ENCODE peak calls at places on chromosomes 6 and 20, in ten cellular contexts. W, K, I, Z, S, H, F, R, Y and D are unnamed samples.

GRCh38 chr20:38452880-38453624 is 17.9 kb upstream of the SNHG17 start:
- DNase-seq in R (no peak), I (peak; percentile 31), Z (no peak), K (no peak), Y (no peak), H (no peak), W (no peak), S (peak; percentile 71), F (no peak), D (no peak)

GRCh38 chr20:13510837-13511488 is 127.8 kb downstream of the TASP1 start:
- DNase-seq in W (no peak), Y (no peak), R (no peak), I (no peak), K (peak; percentile 69), Z (no peak), F (peak; percentile 68), H (no peak), S (no peak), D (no peak)

GRCh38 chr20:57409316-57409671 is 18.1 kb downstream of the RBM38 start:
- DNase-seq in Z (peak; percentile 90), S (no peak), R (no peak), I (no peak), W (no peak), K (no peak), Y (no peak), F (peak; percentile 45), H (no peak), D (no peak)

GRCh38 chr6:158770948-158771347 is 48.2 kb downstream of the EZR start:
- DNase-seq in Y (no peak), F (no peak), S (no peak), Z (no peak), K (no peak), W (no peak), H (no peak), I (no peak), R (no peak), D (no peak)

GRCh38 chr20:23409800-23410199 is 11.5 kb downstream of the NAPB start:
- DNase-seq in K (no peak), S (no peak), Y (no peak), F (no peak), H (no peak), W (no peak), R (no peak), I (no peak), Z (no peak), D (no peak)

GRCh38 chr6:138250513-138251247 is 32.4 kb upstream of the PBOV1 start:
- DNase-seq in H (no peak), Y (no peak), R (no peak), Z (no peak), F (no peak), W (peak; percentile 95), S (peak; percentile 94), K (no peak), I (peak; percentile 59), D (no peak)

GRCh38 chr6:142026471-142026870 is 106.3 kb upstream of the GJE1 start:
- DNase-seq in R (no peak), Y (no peak), Z (no peak), S (no peak), F (no peak), I (no peak), H (no peak), W (no peak), K (no peak), D (no peak)

GRCh38 chr20:52914870-52915269 is 57.3 kb upstream of the TSHZ2 start:
- DNase-seq in Y (no peak), K (no peak), H (no peak), R (no peak), S (no peak), I (no peak), Z (no peak), W (no peak), F (no peak), D (no peak)

GRCh38 chr20:47133809-47134456 is 222.6 kb downstream of the ZMYND8 start:
- DNase-seq in R (no peak), W (no peak), S (peak; percentile 91), K (no peak), F (peak; percentile 53), H (no peak), Z (no peak), I (no peak), Y (no peak), D (no peak)

GRCh38 chr20:4666001-4666470 is 55.7 kb upstream of the PRND start:
- DNase-seq in W (no peak), S (peak; percentile 59), K (no peak), H (no peak), Y (no peak), F (no peak), Z (no peak), I (no peak), R (no peak), D (peak; percentile 26)

GRCh38 chr6:149264629-149265028 is 52.9 kb upstream of the TAB2 start:
- DNase-seq in W (no peak), R (no peak), H (peak; percentile 42), Z (no peak), F (no peak), K (no peak), S (no peak), Y (no peak), I (no peak), D (no peak)

GRCh38 chr20:24966317-24967012 is 17.4 kb downstream of the CST7 start:
- DNase-seq in W (no peak), I (no peak), H (peak; percentile 6), Z (no peak), S (no peak), R (no peak), Y (no peak), K (no peak), F (no peak), D (no peak)

GRCh38 chr6:136077834-136078576 is 172.1 kb downstream of the MTFR2 start:
- DNase-seq in R (no peak), K (no peak), Y (no peak), W (peak; percentile 80), Z (peak; percentile 32), F (peak; percentile 54), H (no peak), I (no peak), S (peak; percentile 95), D (no peak)

GRCh38 chr20:63951398-63952209 is 4.6 kb downstream of the UCKL1 start:
- DNase-seq in K (no peak), W (no peak), I (no peak), H (no peak), Y (no peak), S (no peak), Z (no peak), R (no peak), F (no peak), D (peak; percentile 83)
- H3K4me1 ChIP-seq in K (peaks cover 69% of the 10 kb centered on the region), W (peaks cover 77% of the 10 kb centered on the region), I (peaks cover 20% of the 10 kb centered on the region), H (no peaks in the 10 kb centered on the region), Y (peaks cover 82% of the 10 kb centered on the region), S (peaks cover 42% of the 10 kb centered on the region), Z (peaks cover 19% of the 10 kb centered on the region), R (peaks cover 14% of the 10 kb centered on the region), F (peaks cover 83% of the 10 kb centered on the region), D (peaks cover 47% of the 10 kb centered on the region)

DNA sequence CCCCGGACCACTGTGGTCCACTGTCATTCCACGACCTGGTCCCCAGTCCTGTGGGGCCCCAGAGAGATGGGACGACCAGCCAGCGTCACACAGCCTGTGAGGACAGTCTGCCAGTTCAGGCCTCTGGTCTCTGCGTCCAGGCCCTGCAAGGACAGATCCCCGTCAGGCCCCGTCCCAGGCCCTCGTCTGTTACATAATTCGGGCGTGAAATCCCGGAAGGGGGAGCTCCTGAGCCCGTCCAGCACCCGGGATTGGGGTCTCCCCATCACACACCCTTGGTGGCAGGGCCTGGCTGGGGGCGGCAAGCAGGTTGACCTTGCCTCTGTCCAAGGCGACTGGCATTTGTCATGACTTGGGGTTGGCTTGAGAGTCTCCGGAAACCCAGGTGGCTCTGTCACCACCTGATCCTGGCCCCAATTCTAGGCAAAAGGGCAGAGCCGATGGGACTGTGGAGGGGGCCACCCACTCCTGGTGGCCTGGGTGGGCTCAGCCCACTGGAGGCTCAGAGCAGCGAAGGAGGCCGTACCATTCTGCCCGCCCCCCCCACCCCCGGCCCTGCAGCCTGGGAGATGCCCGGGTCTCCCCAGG is 73.8 kb upstream of the GATA5 start:
- DNase-seq in K (no peak), H (no peak), R (no peak), S (no peak), W (no peak), F (peak; percentile 82), Y (no peak), Z (no peak), I (no peak), D (no peak)
- TF ChIP-seq CTCF in K (no peak), H (peak; percentile 37), R (no peak), S (no peak), W (no peak), F (peak; percentile 23), Y (no peak), Z (no peak), I (no peak), D (no peak)

DNA sequence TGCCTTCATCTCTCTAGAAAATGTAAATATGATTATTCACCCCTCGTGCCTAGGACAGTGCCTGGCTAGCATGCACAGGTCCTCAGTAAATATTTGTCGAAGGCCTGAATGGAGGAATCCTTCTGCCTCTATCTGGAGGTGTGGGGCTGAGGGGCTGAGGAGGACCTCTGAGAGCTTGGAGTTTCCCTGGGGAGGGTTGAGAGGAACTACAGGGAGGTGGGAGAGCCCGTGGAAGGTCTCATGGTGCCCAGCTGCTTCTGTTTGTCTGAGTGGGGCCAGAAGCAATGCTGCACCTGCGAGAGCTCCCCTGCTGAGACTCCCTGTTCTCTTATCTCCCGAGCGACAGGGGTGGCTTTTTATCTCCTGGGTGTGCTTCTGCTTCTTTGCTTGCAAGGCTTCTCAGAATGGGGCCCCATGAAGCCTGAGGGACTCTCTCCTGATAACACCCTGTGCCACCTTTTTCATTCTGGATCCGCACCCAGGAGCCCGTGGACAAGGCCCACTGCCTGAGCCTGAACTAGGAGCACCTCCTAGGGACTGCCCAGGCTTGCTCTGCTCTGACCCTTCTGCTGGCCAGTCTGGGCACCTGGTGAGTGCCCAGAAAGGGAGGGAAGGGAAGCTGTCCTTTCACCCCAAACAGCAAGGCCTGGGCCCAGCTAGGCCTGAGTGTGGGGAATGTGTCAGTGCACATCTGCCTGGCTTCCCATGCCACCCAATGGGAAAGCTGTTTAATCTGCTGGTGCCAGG is 2.4 kb downstream of the SLC29A1 start:
- DNase-seq in Z (no peak), K (no peak), R (no peak), S (no peak), H (no peak), W (peak; percentile 52), F (no peak), Y (no peak), I (no peak), D (no peak)
- H3K4me1 ChIP-seq in Z (peaks cover 14% of the 10 kb centered on the region), K (peaks cover 54% of the 10 kb centered on the region), R (peaks cover 28% of the 10 kb centered on the region), S (peaks cover 36% of the 10 kb centered on the region), H (peaks cover 15% of the 10 kb centered on the region), W (peaks cover 95% of the 10 kb centered on the region), F (peaks cover 70% of the 10 kb centered on the region), Y (peaks cover 61% of the 10 kb centered on the region), I (peaks cover 50% of the 10 kb centered on the region), D (peaks cover 7% of the 10 kb centered on the region)

DNA sequence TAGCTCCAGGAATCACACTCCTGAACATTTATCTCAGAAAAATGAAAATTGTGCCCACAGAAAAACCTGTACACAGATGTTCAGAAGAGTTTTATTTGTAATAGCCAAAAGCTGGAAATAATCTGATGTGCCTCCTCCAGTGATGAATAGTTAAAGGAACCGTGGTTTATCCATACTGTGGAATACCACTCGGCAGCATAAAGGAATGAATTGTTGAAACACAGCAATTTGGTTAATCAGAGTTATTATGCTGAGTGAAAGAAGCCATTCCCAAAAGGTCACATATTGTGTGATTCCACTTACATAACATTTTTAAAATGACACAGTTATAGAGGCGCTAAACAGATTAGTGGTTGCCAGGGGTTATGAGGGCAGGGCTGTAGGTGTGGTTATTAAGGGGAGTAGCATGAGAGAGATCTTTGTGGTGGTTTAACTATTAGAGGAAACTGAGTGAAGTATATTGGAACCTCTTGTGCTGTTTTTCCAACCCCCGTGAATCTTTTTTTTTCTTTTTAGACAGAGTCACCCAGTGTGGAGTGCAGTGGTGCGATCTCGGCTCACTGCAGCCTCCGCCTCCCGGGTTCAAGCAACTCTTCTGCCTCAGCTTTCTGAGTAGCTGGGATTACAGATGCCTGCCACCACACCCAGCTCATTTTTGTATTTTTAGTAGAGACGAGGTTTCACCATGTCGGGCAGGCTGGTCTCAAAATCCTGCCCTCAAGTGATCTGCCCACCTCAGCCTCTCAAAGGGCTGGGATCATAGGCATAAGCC is 26.2 kb downstream of the PSMF1 start:
- DNase-seq in H (no peak), W (no peak), S (no peak), I (no peak), K (no peak), R (no peak), F (no peak), Z (no peak), Y (no peak), D (no peak)
- TF ChIP-seq CTCF in H (no peak), W (no peak), S (no peak), I (no peak), K (no peak), R (no peak), F (no peak), Z (no peak), Y (no peak), D (no peak)